ENCODE peak calls at places on chromosome 14, in four cellular contexts. One of them, this sample, is unnamed.

GRCh38 chr14:33686218-33686617 is 264.7 kb downstream of the EGLN3 start:
- DNase-seq in activated naive CD4-positive, alpha-beta T cell: no peak
- DNase-seq in CD4-positive, alpha-beta memory T cell: no peak
- DNase-seq in central memory CD4-positive, alpha-beta T cell: no peak
- DNase-seq in this sample: no peak

GRCh38 chr14:32313977-32314376 is 15.1 kb upstream of the AKAP6 start:
- DNase-seq in activated naive CD4-positive, alpha-beta T cell: no peak
- DNase-seq in CD4-positive, alpha-beta memory T cell: no peak
- DNase-seq in central memory CD4-positive, alpha-beta T cell: no peak
- DNase-seq in this sample: no peak

GRCh38 chr14:63764103-63764502 is 36.2 kb upstream of the SGPP1 start:
- DNase-seq in activated naive CD4-positive, alpha-beta T cell: no peak
- DNase-seq in CD4-positive, alpha-beta memory T cell: no peak
- DNase-seq in central memory CD4-positive, alpha-beta T cell: no peak
- DNase-seq in this sample: no peak

GRCh38 chr14:34628681-34629135 is 1.2 kb downstream of the SNX6 start:
- DNase-seq in activated naive CD4-positive, alpha-beta T cell: no peak
- DNase-seq in CD4-positive, alpha-beta memory T cell: peak
- DNase-seq in central memory CD4-positive, alpha-beta T cell: peak
- DNase-seq in this sample: no peak

GRCh38 chr14:33062881-33063280 is 124.2 kb downstream of the NPAS3 start:
- DNase-seq in activated naive CD4-positive, alpha-beta T cell: no peak
- DNase-seq in CD4-positive, alpha-beta memory T cell: no peak
- DNase-seq in central memory CD4-positive, alpha-beta T cell: no peak
- DNase-seq in this sample: no peak

GRCh38 chr14:45742187-45742586 is 489.2 kb upstream of the MIS18BP1 start:
- DNase-seq in activated naive CD4-positive, alpha-beta T cell: no peak
- DNase-seq in CD4-positive, alpha-beta memory T cell: no peak
- DNase-seq in central memory CD4-positive, alpha-beta T cell: no peak
- DNase-seq in this sample: no peak

GRCh38 chr14:69648480-69649414 is 37.4 kb downstream of the SUSD6 start:
- DNase-seq in activated naive CD4-positive, alpha-beta T cell: no peak
- DNase-seq in CD4-positive, alpha-beta memory T cell: no peak
- DNase-seq in central memory CD4-positive, alpha-beta T cell: no peak
- DNase-seq in this sample: no peak

GRCh38 chr14:59013672-59014298 is 174.7 kb upstream of the DAAM1 start:
- DNase-seq in activated naive CD4-positive, alpha-beta T cell: no peak
- DNase-seq in CD4-positive, alpha-beta memory T cell: no peak
- DNase-seq in central memory CD4-positive, alpha-beta T cell: no peak
- DNase-seq in this sample: no peak

GRCh38 chr14:60197629-60198318 is 32.6 kb upstream of the DHRS7 start:
- DNase-seq in activated naive CD4-positive, alpha-beta T cell: no peak
- DNase-seq in CD4-positive, alpha-beta memory T cell: no peak
- DNase-seq in central memory CD4-positive, alpha-beta T cell: no peak
- DNase-seq in this sample: no peak